ENCODE peak calls at places on chromosome X, in ten cellular contexts. I is AG04449; K is effector memory CD4-positive, alpha-beta T cell; S is fibroblast of pulmonary artery; J is Jurkat, Clone E6-1; Y is lower lobe of right lung; F is GM06990; C is choroid plexus epithelial cell; L is SK-N-SH; G is PC-9. T is an unnamed sample.

GRCh38 chrX:136525738-136526606 is 6.0 kb upstream of the VGLL1 start:
- DNase-seq in K (no peak), L (no peak), G (peak; percentile 80), S (peak; percentile 89), I (peak; percentile 61), F (no peak), Y (peak; percentile 38), C (peak; percentile 94), J (no peak), T (peak; percentile 91)

GRCh38 chrX:47204970-47205369 is 11.3 kb downstream of the UBA1 start:
- DNase-seq in L (no peak), Y (no peak), G (no peak), I (no peak), F (no peak), C (no peak), J (no peak), K (no peak), S (no peak), T (no peak)

GRCh38 chrX:28756647-28757046 is 169.4 kb downstream of the IL1RAPL1 start:
- DNase-seq in J (no peak), G (no peak), Y (no peak), I (no peak), C (peak; percentile 28), S (peak; percentile 29), K (no peak), L (no peak), F (no peak), T (peak; percentile 2)

GRCh38 chrX:3706481-3706880 is 7.0 kb downstream of the PRKX start:
- DNase-seq in G (no peak), L (no peak), S (no peak), I (no peak), Y (no peak), C (no peak), J (no peak), F (no peak), K (no peak), T (no peak)

GRCh38 chrX:68261060-68261672 is 172.1 kb downstream of the OPHN1 start:
- DNase-seq in C (peak; percentile 22), F (no peak), G (no peak), I (no peak), J (no peak), L (no peak), K (no peak), S (peak; percentile 17), Y (no peak), T (peak; percentile 29)

GRCh38 chrX:153353416-153353815 is 19.5 kb downstream of the ZNF275 start:
- DNase-seq in L (no peak), G (no peak), F (no peak), Y (no peak), I (no peak), J (no peak), S (no peak), K (no peak), C (no peak), T (no peak)

GRCh38 chrX:149161438-149162088 is 343.5 kb downstream of the IDS start:
- DNase-seq in L (no peak), J (no peak), K (no peak), I (no peak), S (peak; percentile 16), G (no peak), C (no peak), Y (no peak), F (no peak), T (no peak)

GRCh38 chrX:36867143-36867542 is 141.0 kb upstream of the FAM47C start:
- DNase-seq in K (no peak), J (peak; percentile 8), F (no peak), I (no peak), Y (no peak), C (peak; percentile 41), S (peak; percentile 33), G (no peak), L (peak; percentile 5), T (peak; percentile 33)

GRCh38 chrX:115268421-115268820 is 21.1 kb upstream of the LUZP4 start:
- DNase-seq in S (no peak), F (no peak), L (no peak), G (no peak), Y (no peak), C (peak; percentile 24), J (no peak), K (no peak), I (no peak), T (no peak)

DNA sequence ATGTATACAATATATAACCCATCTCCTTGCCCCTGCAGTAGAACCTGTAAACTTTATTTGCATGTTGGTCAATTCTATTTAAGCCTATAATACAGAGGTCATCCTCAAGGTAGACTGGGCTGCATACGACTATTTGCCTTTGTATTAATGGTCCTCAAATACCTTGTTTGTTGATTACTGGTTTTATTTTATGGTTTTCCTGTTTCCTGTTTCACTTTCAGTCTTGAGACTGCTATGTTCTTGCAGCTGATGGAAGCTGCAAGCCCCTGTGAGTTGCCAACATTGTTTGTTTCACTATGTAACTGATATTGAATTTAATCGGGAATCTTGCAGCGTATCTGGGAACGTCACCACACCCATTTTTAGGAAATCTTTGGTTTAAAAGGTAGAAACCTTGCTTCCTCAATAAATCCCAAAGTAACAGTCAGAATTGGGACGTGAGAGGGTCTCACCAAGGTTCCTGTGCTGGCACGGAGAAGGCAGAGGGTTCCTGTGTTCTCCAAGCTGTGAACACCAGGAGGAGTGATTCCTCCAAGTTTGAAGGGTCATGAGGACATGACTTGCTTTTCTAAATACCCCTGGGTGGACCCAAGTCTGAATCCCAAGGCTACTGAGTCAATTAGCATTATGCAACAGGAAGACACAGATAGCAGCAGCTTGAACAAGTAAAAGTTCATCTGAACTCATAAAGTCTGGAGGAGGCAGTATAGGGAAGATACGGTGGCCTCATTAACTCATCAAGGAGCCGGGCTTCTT is 110.6 kb upstream of the PNPLA4 start:
- DNase-seq in F (no peak), L (no peak), G (no peak), C (no peak), I (no peak), K (no peak), J (no peak), S (no peak), Y (no peak), T (no peak)
- H3K4me3 ChIP-seq in F (no peak overlapping the region), L (no peak overlapping the region), G (no peak overlapping the region), C (no peak overlapping the region), I (no peak overlapping the region), K (peak overlapping the region; percentile 25), J (no peak overlapping the region), S (no peak overlapping the region), Y (peak overlapping the region; percentile 20), T (no peak overlapping the region)

GRCh38 chrX:22689290-22689689 is 310.5 kb upstream of the DDX53 start:
- DNase-seq in G (no peak), F (no peak), C (no peak), S (peak; percentile 23), L (no peak), Y (no peak), I (peak; percentile 12), K (no peak), J (no peak), T (peak; percentile 29)
- H3K4me3 ChIP-seq in G (no peak overlapping the region), F (no peak overlapping the region), C (no peak overlapping the region), S (no peak overlapping the region), L (no peak overlapping the region), Y (no peak overlapping the region), I (no peak overlapping the region), K (no peak overlapping the region), J (no peak overlapping the region), T (no peak overlapping the region)

DNA sequence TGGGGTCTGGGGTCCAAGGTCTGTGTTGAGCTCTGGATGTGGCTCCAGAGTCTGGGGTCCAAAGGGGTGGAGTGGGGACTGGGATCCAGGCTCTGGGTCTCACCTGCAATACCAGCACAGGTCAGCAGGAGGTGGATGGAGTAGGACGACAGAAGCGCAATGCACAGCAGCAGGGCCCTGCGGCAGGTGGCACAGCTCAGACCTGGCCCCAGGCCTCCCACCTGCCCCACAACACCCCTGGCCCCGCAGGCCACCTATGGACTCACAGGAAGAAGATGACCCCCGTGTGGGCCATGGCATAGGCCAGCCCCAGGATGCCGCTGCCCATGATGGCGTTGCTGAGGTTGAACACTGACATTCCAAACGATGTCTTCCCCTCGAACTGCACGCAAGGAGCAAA is 3.4 kb downstream of the SLC38A5 start:
- DNase-seq in I (no peak), J (no peak), F (no peak), L (peak; percentile 41), G (no peak), S (no peak), Y (no peak), K (no peak), C (no peak), T (no peak)
- H3K4me3 ChIP-seq in I (no peak overlapping the region), J (no peak overlapping the region), F (no peak overlapping the region), L (no peak overlapping the region), G (no peak overlapping the region), S (no peak overlapping the region), Y (peak overlapping the region; percentile 32), K (no peak overlapping the region), C (no peak overlapping the region), T (no peak overlapping the region)

DNA sequence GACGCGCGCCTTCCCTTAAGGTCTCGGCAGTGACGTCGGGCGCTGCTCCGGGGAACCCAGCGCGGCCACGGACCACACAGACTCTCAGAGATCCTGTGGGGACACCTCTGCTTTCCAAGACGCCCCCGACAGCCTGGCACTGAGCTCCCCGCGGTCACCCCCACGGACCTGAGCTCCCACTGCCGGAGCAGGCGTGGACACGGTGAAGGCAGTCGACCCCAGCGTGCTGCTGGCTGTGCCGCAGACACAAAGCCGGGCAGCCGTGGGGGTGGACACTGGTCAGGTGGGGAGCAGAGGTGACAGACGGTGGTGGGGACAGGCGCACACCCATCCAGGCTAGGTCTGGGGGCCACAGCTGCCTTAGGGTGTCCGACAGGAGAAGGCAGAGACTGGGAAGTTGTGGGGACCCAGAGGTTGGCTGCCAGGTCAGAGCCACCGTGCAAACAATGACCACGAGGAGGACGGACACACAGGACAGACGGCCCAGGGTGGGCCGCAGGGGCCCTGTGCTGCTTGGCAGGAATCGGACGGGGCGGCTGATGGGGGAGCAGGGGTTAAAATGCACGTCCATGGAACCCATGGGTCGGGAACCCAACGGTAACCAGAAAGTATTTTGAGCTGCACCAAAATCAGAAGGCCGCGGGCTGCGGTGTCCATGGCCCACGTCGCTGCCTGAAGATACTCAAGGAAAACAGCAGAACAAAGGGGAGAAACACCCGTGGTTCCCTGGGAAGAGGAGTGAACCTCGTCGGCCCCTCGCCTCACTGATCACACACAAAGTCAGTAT is 16.6 kb upstream of the GTPBP6 start:
- DNase-seq in C (no peak), G (no peak), J (no peak), S (no peak), Y (peak; percentile 45), F (no peak), I (no peak), L (no peak), K (no peak), T (no peak)
- H3K4me3 ChIP-seq in C (no peak overlapping the region), G (no peak overlapping the region), J (no peak overlapping the region), S (no peak overlapping the region), Y (no peak overlapping the region), F (no peak overlapping the region), I (no peak overlapping the region), L (no peak overlapping the region), K (no peak overlapping the region), T (no peak overlapping the region)

GRCh38 chrX:114075073-114075673 is 508.7 kb upstream of the HTR2C start:
- DNase-seq in L (peak; percentile 4), I (no peak), C (peak; percentile 0), K (no peak), S (peak; percentile 1), F (no peak), G (no peak), J (no peak), Y (no peak), T (peak; percentile 2)
- H3K4me3 ChIP-seq in L (no peak overlapping the region), I (no peak overlapping the region), C (no peak overlapping the region), K (no peak overlapping the region), S (no peak overlapping the region), F (no peak overlapping the region), G (no peak overlapping the region), J (no peak overlapping the region), Y (no peak overlapping the region), T (no peak overlapping the region)

GRCh38 chrX:119942831-119943184 is 743 bp downstream of the NKAP start:
- DNase-seq in J (no peak), K (no peak), S (no peak), I (no peak), G (no peak), Y (no peak), F (no peak), C (peak; percentile 10), L (no peak), T (no peak)
- H3K4me3 ChIP-seq in J (peak overlapping the region; percentile 72), K (peak overlapping the region; percentile 70), S (peak overlapping the region; percentile 74), I (peak overlapping the region; percentile 70), G (peak overlapping the region; percentile 79), Y (peak overlapping the region; percentile 76), F (peak overlapping the region; percentile 75), C (peak overlapping the region; percentile 74), L (peak overlapping the region; percentile 77), T (peak overlapping the region; percentile 74)